ENCODE peak calls at places on chromosomes 4 and X, in four cellular contexts. Z is occipital lobe, J is ovary, D is lower lobe of right lung. L is an unnamed sample.

GRCh38 chr4:93182722-93183121 is 645.8 kb upstream of the ATOH1 start:
- DNase-seq in Z (no peak), J (no peak), D (no peak), L (no peak)

GRCh38 chr4:1243451-1244080 is 5.4 kb downstream of the CTBP1 start:
- DNase-seq in Z (no peak), J (peak; percentile 18), D (no peak), L (peak; percentile 28)

GRCh38 chr4:146398404-146398803 is 123.3 kb downstream of the SLC10A7 start:
- DNase-seq in Z (no peak), J (no peak), D (no peak), L (no peak)

GRCh38 chrX:37846141-37846540 is 1.2 kb downstream of the DYNLT3 start:
- DNase-seq in Z (no peak), J (no peak), D (no peak), L (no peak)

GRCh38 chr4:152225680-152226079 is 310.2 kb downstream of the FBXW7 start:
- DNase-seq in Z (no peak), J (no peak), D (no peak), L (no peak)

GRCh38 chrX:29419774-29420553 is 795.4 kb upstream of the MAGEB2 start:
- DNase-seq in Z (no peak), J (no peak), D (no peak), L (no peak)

GRCh38 chrX:24391843-24392242 is 31.4 kb downstream of the SUPT20HL1 start:
- DNase-seq in Z (no peak), J (no peak), D (no peak), L (no peak)

GRCh38 chr4:77082886-77083608 is 7.3 kb upstream of the CCNI start:
- DNase-seq in Z (no peak), J (no peak), D (no peak), L (no peak)

GRCh38 chr4:149113804-149114430 is 671.7 kb upstream of the NR3C2 start:
- DNase-seq in Z (no peak), J (no peak), D (no peak), L (no peak)

GRCh38 chrX:115968436-115969252 is 201.9 kb upstream of the AGTR2 start:
- DNase-seq in Z (peak; percentile 42), J (no peak), D (peak; percentile 62), L (peak; percentile 75)

GRCh38 chr4:89535251-89535650 is 227.7 kb upstream of the GPRIN3 start:
- DNase-seq in Z (no peak), J (no peak), D (no peak), L (no peak)

GRCh38 chrX:105706041-105706440 is 116.3 kb upstream of the NRK start:
- DNase-seq in Z (no peak), J (no peak), D (no peak), L (no peak)

GRCh38 chr4:56026596-56026995 is 77.9 kb downstream of the CEP135 start:
- DNase-seq in Z (no peak), J (no peak), D (no peak), L (no peak)

GRCh38 chr4:76781698-76782595 is 116.0 kb downstream of the SOWAHB start:
- DNase-seq in Z (no peak), J (no peak), D (no peak), L (peak; percentile 48)

GRCh38 chr4:183441276-183441675 is 3.2 kb upstream of the CDKN2AIP start:
- DNase-seq in Z (no peak), J (no peak), D (no peak), L (no peak)

GRCh38 chr4:112516401-112517066 is 554 bp upstream of the NEUROG2 start:
- DNase-seq in Z (no peak), J (no peak), D (no peak), L (peak; percentile 70)

GRCh38 chr4:14827111-14827510 is 175.2 kb upstream of the CPEB2 start:
- DNase-seq in Z (no peak), J (no peak), D (no peak), L (no peak)

GRCh38 chr4:119080721-119081541 is 54.7 kb upstream of the MYOZ2 start:
- DNase-seq in Z (no peak), J (no peak), D (no peak), L (no peak)

GRCh38 chr4:48767055-48767454 is 13.0 kb downstream of the FRYL start:
- DNase-seq in Z (no peak), J (no peak), D (no peak), L (no peak)

GRCh38 chr4:7034262-7035081 is 8.7 kb upstream of the TADA2B start:
- DNase-seq in Z (no peak), J (no peak), D (peak; percentile 75), L (no peak)

GRCh38 chr4:8580321-8581093 is at the start of gene GPR78:
- DNase-seq in Z (no peak), J (peak; percentile 67), D (peak; percentile 66), L (peak; percentile 33)

GRCh38 chrX:97524997-97525396 is 641.3 kb downstream of the RPA4 start:
- DNase-seq in Z (no peak), J (no peak), D (no peak), L (no peak)

GRCh38 chrX:15366507-15367352 is 17.5 kb downstream of the VEGFD start:
- DNase-seq in Z (no peak), J (no peak), D (no peak), L (no peak)

GRCh38 chr4:73396304-73396703 is 7.8 kb upstream of the ALB start:
- DNase-seq in Z (no peak), J (no peak), D (no peak), L (no peak)

GRCh38 chrX:40098264-40099045 is 697 bp upstream of the BCOR start:
- DNase-seq in Z (peak; percentile 5), J (no peak), D (peak; percentile 62), L (peak; percentile 69)

GRCh38 chr4:114698256-114698655 is 99.6 kb downstream of the UGT8 start:
- DNase-seq in Z (no peak), J (no peak), D (no peak), L (no peak)

GRCh38 chr4:9969526-9970398 is 51.5 kb downstream of the SLC2A9 start:
- DNase-seq in Z (no peak), J (no peak), D (no peak), L (no peak)

GRCh38 chr4:109803924-109804571 is 2.2 kb upstream of the CFI start:
- DNase-seq in Z (no peak), J (no peak), D (no peak), L (no peak)

GRCh38 chr4:32073542-32073941 is 1353.4 kb downstream of the PCDH7 start:
- DNase-seq in Z (no peak), J (no peak), D (no peak), L (no peak)

GRCh38 chrX:154010330-154011087 is 9.2 kb downstream of the IRAK1 start:
- DNase-seq in Z (no peak), J (no peak), D (peak; percentile 56), L (no peak)

GRCh38 chr4:60134106-60134505 is 1066.0 kb upstream of the ADGRL3 start:
- DNase-seq in Z (no peak), J (no peak), D (no peak), L (no peak)

GRCh38 chr4:6763330-6763851 is 19.1 kb upstream of the KIAA0232 start:
- DNase-seq in Z (no peak), J (no peak), D (peak; percentile 35), L (no peak)

GRCh38 chrX:53287493-53288138 is 6.2 kb upstream of the IQSEC2 start:
- DNase-seq in Z (peak; percentile 40), J (peak; percentile 48), D (peak; percentile 53), L (peak; percentile 14)

GRCh38 chr4:151808120-151808529 is 47.3 kb upstream of the GATB start:
- DNase-seq in Z (no peak), J (no peak), D (no peak), L (no peak)

GRCh38 chr4:147731611-147732515 is at the start of gene ARHGAP10:
- DNase-seq in Z (peak; percentile 55), J (peak; percentile 81), D (peak; percentile 82), L (peak; percentile 86)

GRCh38 chr4:156312261-156312847 is 358.7 kb upstream of the CTSO start:
- DNase-seq in Z (no peak), J (no peak), D (no peak), L (peak; percentile 20)

GRCh38 chrX:80648023-80648422 is 161.7 kb downstream of the BRWD3 start:
- DNase-seq in Z (no peak), J (no peak), D (no peak), L (no peak)

GRCh38 chrX:107574054-107574683 is 54.1 kb upstream of the PRPS1 start:
- DNase-seq in Z (no peak), J (no peak), D (no peak), L (no peak)

GRCh38 chr4:122827258-122827887 is 742 bp downstream of the FGF2 start:
- DNase-seq in Z (no peak), J (peak; percentile 67), D (no peak), L (peak; percentile 85)

GRCh38 chrX:139286342-139286741 is 244.2 kb upstream of the F9 start:
- DNase-seq in Z (no peak), J (no peak), D (no peak), L (no peak)